ENCODE peak calls at places on chromosomes 3 and 15, in seven cellular contexts. L is AG09319, P is GM04503, M is ELR, Q is IMR-90, K is breast epithelium, G is iris pigment epithelial cell. D is an unnamed sample.

GRCh38 chr3:100580147-100580546 is 29.3 kb upstream of the ADGRG7 start:
- DNase-seq in Q (no peak), L (no peak), M (no peak), P (no peak), K (no peak), G (no peak), D (no peak)

GRCh38 chr15:69092159-69092558 is 68.3 kb upstream of the GLCE start:
- DNase-seq in K (no peak), L (no peak), G (peak), P (no peak), M (peak), Q (peak), D (no peak)

GRCh38 chr15:84702961-84703482 is 12.9 kb downstream of the SEC11A start:
- DNase-seq in M (no peak), K (peak), P (peak), Q (peak), G (peak), L (no peak), D (peak)

GRCh38 chr3:31448035-31448881 is 84.5 kb upstream of the STT3B start:
- DNase-seq in G (peak), L (no peak), Q (peak), K (no peak), M (peak), P (no peak), D (no peak)

GRCh38 chr15:73991260-73991659 is 835 bp downstream of the STOML1 start:
- DNase-seq in G (no peak), M (peak), Q (no peak), L (no peak), P (peak), K (no peak), D (no peak)

GRCh38 chr3:35338186-35338585 is 301.1 kb upstream of the ARPP21 start:
- DNase-seq in Q (no peak), M (no peak), K (no peak), G (no peak), P (no peak), L (no peak), D (no peak)

GRCh38 chr3:47006145-47006651 is 26.7 kb downstream of the NBEAL2 start:
- DNase-seq in K (no peak), M (no peak), Q (no peak), P (no peak), G (no peak), L (no peak), D (no peak)

GRCh38 chr3:170000051-170000450 is 33.4 kb downstream of the SEC62 start:
- DNase-seq in M (no peak), Q (no peak), K (no peak), L (no peak), G (no peak), P (no peak), D (no peak)

GRCh38 chr3:189166334-189166733 is 5.4 kb upstream of the TPRG1 start:
- DNase-seq in K (no peak), L (no peak), P (no peak), M (no peak), G (no peak), Q (no peak), D (no peak)

GRCh38 chr15:41557673-41558399 is 1.2 kb upstream of the TYRO3 start:
- DNase-seq in L (peak), K (peak), G (peak), Q (peak), P (peak), M (peak), D (peak)

GRCh38 chr3:52366527-52366926 is 50.4 kb downstream of the DNAH1 start:
- DNase-seq in M (no peak), Q (no peak), K (no peak), L (no peak), G (no peak), P (no peak), D (no peak)

GRCh38 chr15:31977812-31978662 is 52.3 kb upstream of the CHRNA7 start:
- DNase-seq in G (peak), Q (peak), M (peak), P (no peak), K (no peak), L (no peak), D (peak)

GRCh38 chr3:187997490-187997889 is 156.5 kb upstream of the LPP start:
- DNase-seq in K (no peak), L (no peak), P (peak), Q (peak), G (no peak), M (peak), D (no peak)

GRCh38 chr3:197019021-197019420 is 10.6 kb downstream of the MELTF start:
- DNase-seq in G (no peak), K (peak), L (no peak), M (no peak), Q (no peak), P (no peak), D (no peak)

GRCh38 chr3:118997190-118997589 is 37.5 kb downstream of the IGSF11 start:
- DNase-seq in G (no peak), Q (no peak), M (no peak), K (no peak), L (no peak), P (no peak), D (no peak)

GRCh38 chr15:91891788-91892187 is 38.3 kb downstream of the SLCO3A1 start:
- DNase-seq in Q (no peak), L (no peak), M (no peak), P (no peak), G (no peak), K (no peak), D (no peak)

GRCh38 chr3:38541800-38542199 is 45.7 kb downstream of the EXOG start:
- DNase-seq in K (no peak), L (no peak), P (no peak), G (no peak), Q (no peak), M (no peak), D (no peak)

GRCh38 chr3:27976933-27977332 is 254.8 kb upstream of the EOMES start:
- DNase-seq in K (no peak), Q (peak), P (no peak), M (peak), L (peak), G (peak), D (no peak)

GRCh38 chr15:63826513-63826912 is 7.2 kb downstream of the HERC1 start:
- DNase-seq in M (peak), K (no peak), G (no peak), P (no peak), L (no peak), Q (peak), D (no peak)

GRCh38 chr3:58474348-58474911 is 17.5 kb upstream of the KCTD6 start:
- DNase-seq in L (no peak), M (no peak), K (no peak), P (no peak), Q (no peak), G (no peak), D (no peak)

GRCh38 chr3:190076601-190077444 is 43.9 kb downstream of the P3H2 start:
- DNase-seq in K (peak), M (peak), Q (peak), L (peak), P (peak), G (peak), D (no peak)

GRCh38 chr3:179301645-179302044 is 21.2 kb upstream of the ZNF639 start:
- DNase-seq in P (no peak), G (no peak), L (no peak), K (no peak), M (no peak), Q (no peak), D (no peak)

GRCh38 chr3:170714151-170714550 is 128.3 kb upstream of the SLC7A14 start:
- DNase-seq in M (peak), G (peak), P (no peak), Q (peak), K (no peak), L (no peak), D (no peak)

GRCh38 chr3:126921425-126921824 is 61.5 kb upstream of the PLXNA1 start:
- DNase-seq in G (no peak), M (no peak), Q (no peak), K (no peak), P (no peak), L (no peak), D (no peak)

GRCh38 chr3:38992117-38992779 is 59.5 kb downstream of the SCN11A start:
- DNase-seq in P (peak), M (peak), Q (peak), G (peak), L (no peak), K (no peak), D (no peak)

GRCh38 chr3:188231454-188231853 is 77.5 kb downstream of the LPP start:
- DNase-seq in M (no peak), K (no peak), Q (no peak), P (no peak), G (no peak), L (no peak), D (no peak)

GRCh38 chr3:172125963-172126403 is 86.6 kb downstream of the FNDC3B start:
- DNase-seq in Q (peak), K (no peak), L (peak), G (peak), M (peak), P (no peak), D (peak)

GRCh38 chr15:20355256-20355868 is 186.2 kb downstream of the GOLGA6L6 start:
- DNase-seq in L (no peak), Q (no peak), G (no peak), K (no peak), P (no peak), M (no peak), D (peak)